ENCODE peak calls at places on chromosomes 5 and 9, in eight cellular contexts. L is heart right ventricle, R is upper lobe of right lung, X is neural crest cell, G is endothelial cell, C is HCT116, H is mucosa of descending colon, D is body of pancreas. U is an unnamed sample.

GRCh38 chr9:93057024-93057702 is 1.3 kb upstream of the SUSD3 start:
- DNase-seq in L (no peak), R (no peak), X (no peak), G (no peak), C (no peak), H (peak; percentile 45), D (no peak), U (no peak)

GRCh38 chr5:16540421-16540820 is 74.8 kb upstream of the ZNF622 start:
- DNase-seq in L (no peak), R (no peak), X (no peak), G (no peak), C (no peak), H (no peak), D (no peak), U (no peak)

GRCh38 chr5:169164481-169164925 is 136.4 kb downstream of the SLIT3 start:
- DNase-seq in L (peak; percentile 7), R (no peak), X (no peak), G (no peak), C (no peak), H (no peak), D (peak; percentile 21), U (peak; percentile 52)

GRCh38 chr9:93262537-93263310 is 78.8 kb downstream of the WNK2 start:
- DNase-seq in L (peak; percentile 23), R (no peak), X (no peak), G (no peak), C (no peak), H (no peak), D (peak; percentile 80), U (no peak)

GRCh38 chr9:2583308-2584013 is 38.1 kb upstream of the VLDLR start:
- DNase-seq in L (peak; percentile 45), R (peak; percentile 61), X (no peak), G (no peak), C (no peak), H (peak; percentile 45), D (no peak), U (no peak)

GRCh38 chr9:127723013-127723412 is 7.1 kb downstream of the TTC16 start:
- DNase-seq in L (no peak), R (no peak), X (no peak), G (no peak), C (no peak), H (no peak), D (no peak), U (no peak)

GRCh38 chr5:138725885-138726457 is 27.3 kb upstream of the CTNNA1 start:
- DNase-seq in L (peak; percentile 38), R (no peak), X (peak; percentile 11), G (no peak), C (no peak), H (no peak), D (peak; percentile 23), U (peak; percentile 66)

GRCh38 chr9:133738039-133738805 is at the start of gene SARDH:
- DNase-seq in L (peak; percentile 51), R (peak; percentile 79), X (peak; percentile 50), G (peak; percentile 49), C (no peak), H (no peak), D (peak; percentile 79), U (peak; percentile 48)

GRCh38 chr5:149228610-149229297 is 42.9 kb upstream of the AFAP1L1 start:
- DNase-seq in L (peak; percentile 77), R (no peak), X (no peak), G (peak; percentile 30), C (peak; percentile 89), H (no peak), D (peak; percentile 59), U (peak; percentile 16)
- TF ChIP-seq CTCF in L (peak; percentile 69), R (peak; percentile 81), X (peak; percentile 70), G (peak; percentile 40), C (peak; percentile 97), H (peak; percentile 44), D (peak; percentile 75), U (peak; percentile 59)

GRCh38 chr5:149667827-149668122 is 62.3 kb upstream of the PPARGC1B start:
- DNase-seq in L (no peak), R (no peak), X (no peak), G (no peak), C (no peak), H (no peak), D (no peak), U (no peak)
- TF ChIP-seq CTCF in L (no peak), R (no peak), X (peak; percentile 18), G (peak; percentile 39), C (no peak), H (no peak), D (no peak), U (no peak)

GRCh38 chr9:96417051-96417586 is 1.1 kb downstream of the ZNF367 start:
- DNase-seq in L (peak; percentile 90), R (peak; percentile 94), X (peak; percentile 77), G (peak; percentile 77), C (peak; percentile 56), H (peak; percentile 94), D (peak; percentile 89), U (peak; percentile 92)
- TF ChIP-seq CTCF in L (no peak), R (peak; percentile 8), X (no peak), G (no peak), C (no peak), H (no peak), D (peak; percentile 44), U (no peak)

DNA sequence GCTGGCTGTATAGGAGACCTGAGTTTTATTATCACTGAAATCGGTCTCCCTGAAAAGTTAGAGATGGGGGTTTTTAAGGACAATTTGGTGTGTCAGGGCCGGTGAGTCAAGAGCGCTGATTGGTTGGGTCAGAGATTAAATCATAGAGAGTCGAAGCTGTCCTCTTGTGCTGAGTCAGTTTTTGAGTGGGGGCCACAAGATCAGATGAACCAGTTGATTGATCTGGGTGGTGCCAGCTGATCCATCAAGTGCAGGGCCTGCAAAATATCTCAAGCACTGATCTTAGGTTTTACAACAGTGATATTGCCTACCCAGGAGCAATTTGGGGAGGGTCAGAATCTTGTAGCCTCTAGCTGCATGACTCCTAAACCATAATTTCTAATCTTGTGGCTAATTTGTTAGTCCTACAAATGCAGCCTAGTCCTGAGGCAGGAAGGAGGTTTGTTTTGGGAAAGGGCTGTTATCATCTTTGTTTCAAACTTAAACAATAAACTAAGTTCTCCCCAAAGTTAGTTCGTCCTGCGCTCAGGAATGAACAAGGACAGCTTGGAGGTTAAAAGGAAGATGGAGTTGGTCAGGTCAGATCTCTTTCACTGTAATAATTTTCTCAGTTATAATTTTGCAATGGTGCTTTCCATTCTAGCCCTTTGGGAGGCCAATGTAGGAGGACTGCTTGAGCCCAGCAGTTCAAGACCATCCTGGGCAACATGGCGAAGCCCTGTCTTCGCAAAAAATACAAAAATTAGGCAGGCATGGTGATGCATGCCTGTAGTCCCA is 31.6 kb upstream of the RFK start:
- DNase-seq in L (no peak), R (no peak), X (no peak), G (no peak), C (no peak), H (no peak), D (no peak), U (no peak)
- TF ChIP-seq CTCF in L (no peak), R (no peak), X (no peak), G (no peak), C (no peak), H (no peak), D (no peak), U (no peak)

GRCh38 chr5:65760504-65761275 is 38.7 kb downstream of the NLN start:
- DNase-seq in L (peak; percentile 56), R (no peak), X (no peak), G (no peak), C (no peak), H (no peak), D (peak; percentile 29), U (no peak)
- TF ChIP-seq CTCF in L (no peak), R (peak; percentile 36), X (no peak), G (no peak), C (no peak), H (no peak), D (no peak), U (no peak)

GRCh38 chr5:6483880-6484382 is 35.3 kb downstream of the UBE2QL1 start:
- DNase-seq in L (no peak), R (no peak), X (no peak), G (no peak), C (no peak), H (no peak), D (no peak), U (no peak)

GRCh38 chr5:6484446-6484845 is 35.8 kb downstream of the UBE2QL1 start:
- DNase-seq in L (no peak), R (no peak), X (no peak), G (no peak), C (no peak), H (no peak), D (no peak), U (no peak)

GRCh38 chr5:6484899-6485298 is 36.2 kb downstream of the UBE2QL1 start:
- DNase-seq in L (no peak), R (no peak), X (no peak), G (no peak), C (no peak), H (no peak), D (no peak), U (no peak)

GRCh38 chr5:6480133-6481051 is 31.7 kb downstream of the UBE2QL1 start:
- DNase-seq in L (no peak), R (no peak), X (no peak), G (no peak), C (no peak), H (no peak), D (no peak), U (no peak)

GRCh38 chr5:6482735-6483134 is 34.1 kb downstream of the UBE2QL1 start:
- DNase-seq in L (no peak), R (no peak), X (no peak), G (no peak), C (no peak), H (no peak), D (no peak), U (no peak)
- TF ChIP-seq CTCF in L (no peak), R (no peak), X (no peak), G (no peak), C (no peak), H (no peak), D (no peak), U (no peak)

GRCh38 chr9:71490810-71491209 is 277.5 kb downstream of the CEMIP2 start:
- DNase-seq in L (no peak), R (no peak), X (no peak), G (no peak), C (no peak), H (no peak), D (no peak), U (no peak)
- TF ChIP-seq CTCF in L (no peak), R (peak; percentile 17), X (peak; percentile 30), G (no peak), C (peak; percentile 19), H (no peak), D (peak; percentile 4), U (no peak)

GRCh38 chr5:83720805-83721431 is at the start of gene HAPLN1:
- DNase-seq in L (no peak), R (no peak), X (peak; percentile 6), G (peak; percentile 13), C (no peak), H (no peak), D (no peak), U (no peak)

GRCh38 chr5:83718936-83719495 is 1.6 kb downstream of the HAPLN1 start:
- DNase-seq in L (no peak), R (no peak), X (no peak), G (no peak), C (no peak), H (no peak), D (no peak), U (no peak)

GRCh38 chr5:83724001-83724400 is 3.3 kb upstream of the HAPLN1 start:
- DNase-seq in L (no peak), R (no peak), X (no peak), G (no peak), C (no peak), H (no peak), D (no peak), U (peak; percentile 57)

GRCh38 chr5:83724915-83725314 is 4.3 kb upstream of the HAPLN1 start:
- DNase-seq in L (no peak), R (no peak), X (no peak), G (no peak), C (no peak), H (no peak), D (no peak), U (no peak)

GRCh38 chr5:83721878-83722779 is 1.5 kb upstream of the HAPLN1 start:
- DNase-seq in L (peak; percentile 51), R (peak; percentile 79), X (peak; percentile 65), G (peak; percentile 84), C (peak; percentile 66), H (peak; percentile 82), D (peak; percentile 19), U (peak; percentile 85)
- TF ChIP-seq CTCF in L (no peak), R (peak; percentile 38), X (peak; percentile 63), G (no peak), C (peak; percentile 82), H (peak; percentile 27), D (no peak), U (peak; percentile 23)